ENCODE peak calls at places on chromosomes 16 and 17, in four cellular contexts. N is Peyer's patch, A is Caco-2, K is endothelial cell. P is an unnamed sample.

GRCh38 chr16:30837904-30838303 is 50.9 kb upstream of the ZNF629 start:
- DNase-seq in K (no peak), A (no peak), N (no peak), P (no peak)

GRCh38 chr17:36546418-36547093 is 1.8 kb downstream of the GGNBP2 start:
- DNase-seq in N (no peak), A (no peak), K (no peak), P (no peak)

GRCh38 chr17:42255425-42255810 is 20.8 kb downstream of the STAT5B start:
- DNase-seq in A (no peak), N (no peak), K (no peak), P (no peak)

GRCh38 chr17:73121513-73121912 is 29.0 kb upstream of the SLC39A11 start:
- DNase-seq in K (no peak), A (no peak), N (no peak), P (no peak)

GRCh38 chr17:9360610-9361571 is 214.7 kb downstream of the STX8 start:
- DNase-seq in K (no peak), N (peak; percentile 54), A (no peak), P (peak; percentile 66)

GRCh38 chr16:20355114-20355782 is 2.7 kb upstream of the UMOD start:
- DNase-seq in N (no peak), A (no peak), K (no peak), P (no peak)

GRCh38 chr16:86734559-86735480 is 156.5 kb downstream of the FOXL1 start:
- DNase-seq in N (no peak), K (peak; percentile 41), A (no peak), P (no peak)

GRCh38 chr16:28981517-28981916 is 3.3 kb upstream of the LAT start:
- DNase-seq in K (peak; percentile 15), N (no peak), A (peak; percentile 31), P (peak; percentile 11)

GRCh38 chr17:2929881-2930533 is 133.4 kb downstream of the OR1D5 start:
- DNase-seq in K (peak; percentile 75), A (peak; percentile 75), N (peak; percentile 64), P (peak; percentile 60)

GRCh38 chr17:17835415-17836249 is 1.2 kb downstream of the SREBF1 start:
- DNase-seq in N (no peak), K (no peak), A (no peak), P (no peak)

GRCh38 chr17:33492731-33493260 is 199.7 kb upstream of the ASIC2 start:
- DNase-seq in K (no peak), A (no peak), N (no peak), P (no peak)

GRCh38 chr16:57377080-57377841 is 5.0 kb downstream of the CX3CL1 start:
- DNase-seq in A (peak; percentile 29), K (no peak), N (no peak), P (no peak)

GRCh38 chr17:77127735-77128361 is 12.9 kb upstream of the SEC14L1 start:
- DNase-seq in N (peak; percentile 84), A (no peak), K (no peak), P (peak; percentile 93)

GRCh38 chr17:13102477-13102876 is 84.7 kb upstream of the ELAC2 start:
- DNase-seq in A (no peak), N (no peak), K (no peak), P (no peak)

GRCh38 chr16:57648590-57649442 is 19.3 kb upstream of the ADGRG3 start:
- DNase-seq in K (peak; percentile 92), A (peak; percentile 93), N (peak; percentile 92), P (peak; percentile 85)

GRCh38 chr17:44350733-44351226 is 5.7 kb downstream of the GRN start:
- DNase-seq in A (peak; percentile 83), N (peak; percentile 86), K (peak; percentile 87), P (peak; percentile 66)

GRCh38 chr17:42660692-42661345 is 1.7 kb downstream of the TUBG2 start:
- DNase-seq in A (no peak), N (no peak), K (no peak), P (peak; percentile 81)

GRCh38 chr17:34715504-34715903 is 136.1 kb downstream of the TMEM132E start:
- DNase-seq in A (no peak), K (no peak), N (no peak), P (no peak)

DNA sequence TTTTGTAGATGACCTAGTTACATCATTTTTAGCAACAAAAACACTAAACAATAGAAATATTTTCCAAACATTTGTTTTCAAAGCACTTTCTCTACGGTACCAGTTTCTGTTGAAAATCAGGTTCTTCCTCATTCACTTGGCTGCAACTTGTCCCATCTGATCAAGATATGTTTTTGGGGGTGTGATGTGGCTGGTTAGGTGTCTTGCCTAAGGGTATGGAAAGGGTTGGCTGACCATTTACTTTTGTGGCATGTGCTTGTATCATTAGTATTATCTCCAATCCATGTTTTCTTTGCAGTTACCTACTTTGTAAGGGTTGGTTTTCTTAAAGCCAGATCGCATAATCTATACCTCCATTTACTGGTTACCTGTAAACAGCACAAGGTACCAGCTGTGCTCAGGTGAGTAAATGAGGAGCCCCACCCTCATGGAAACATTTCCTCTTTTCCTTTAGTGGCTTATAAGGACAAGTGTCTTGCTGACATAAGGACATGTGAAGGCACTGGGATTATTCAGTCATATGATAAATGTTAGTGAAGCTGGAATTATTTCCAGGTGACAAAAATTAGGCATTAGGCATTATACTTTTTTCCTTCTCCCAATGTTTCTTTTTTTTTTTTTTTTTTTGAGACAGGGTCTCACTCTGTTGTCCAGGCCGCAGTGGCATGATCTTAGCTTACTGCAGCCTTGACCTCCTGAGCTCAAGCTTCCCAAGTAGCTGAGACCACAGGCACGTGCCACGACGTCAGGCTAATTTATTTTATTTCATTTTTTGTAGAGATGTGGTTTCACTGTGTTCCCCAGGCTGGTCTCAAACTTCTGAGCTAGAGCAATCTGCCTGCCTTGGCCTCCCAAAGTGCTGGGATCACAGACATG is 162.0 kb downstream of the CCDC182 start:
- DNase-seq in K (no peak), A (no peak), N (no peak), P (no peak)
- TF ChIP-seq CTCF in K (no peak), A (no peak), N (no peak), P (no peak)

GRCh38 chr16:89054261-89054661 is 39.4 kb upstream of the ACSF3 start:
- DNase-seq in A (no peak), K (no peak), N (no peak), P (no peak)

GRCh38 chr16:89051521-89052166 is 42.0 kb upstream of the ACSF3 start:
- DNase-seq in N (no peak), K (no peak), A (no peak), P (peak; percentile 9)

GRCh38 chr16:89053725-89054029 is 40.0 kb upstream of the ACSF3 start:
- DNase-seq in A (no peak), N (no peak), K (no peak), P (no peak)

GRCh38 chr16:89052191-89052787 is 41.4 kb upstream of the ACSF3 start:
- DNase-seq in N (no peak), K (no peak), A (no peak), P (peak; percentile 59)

DNA sequence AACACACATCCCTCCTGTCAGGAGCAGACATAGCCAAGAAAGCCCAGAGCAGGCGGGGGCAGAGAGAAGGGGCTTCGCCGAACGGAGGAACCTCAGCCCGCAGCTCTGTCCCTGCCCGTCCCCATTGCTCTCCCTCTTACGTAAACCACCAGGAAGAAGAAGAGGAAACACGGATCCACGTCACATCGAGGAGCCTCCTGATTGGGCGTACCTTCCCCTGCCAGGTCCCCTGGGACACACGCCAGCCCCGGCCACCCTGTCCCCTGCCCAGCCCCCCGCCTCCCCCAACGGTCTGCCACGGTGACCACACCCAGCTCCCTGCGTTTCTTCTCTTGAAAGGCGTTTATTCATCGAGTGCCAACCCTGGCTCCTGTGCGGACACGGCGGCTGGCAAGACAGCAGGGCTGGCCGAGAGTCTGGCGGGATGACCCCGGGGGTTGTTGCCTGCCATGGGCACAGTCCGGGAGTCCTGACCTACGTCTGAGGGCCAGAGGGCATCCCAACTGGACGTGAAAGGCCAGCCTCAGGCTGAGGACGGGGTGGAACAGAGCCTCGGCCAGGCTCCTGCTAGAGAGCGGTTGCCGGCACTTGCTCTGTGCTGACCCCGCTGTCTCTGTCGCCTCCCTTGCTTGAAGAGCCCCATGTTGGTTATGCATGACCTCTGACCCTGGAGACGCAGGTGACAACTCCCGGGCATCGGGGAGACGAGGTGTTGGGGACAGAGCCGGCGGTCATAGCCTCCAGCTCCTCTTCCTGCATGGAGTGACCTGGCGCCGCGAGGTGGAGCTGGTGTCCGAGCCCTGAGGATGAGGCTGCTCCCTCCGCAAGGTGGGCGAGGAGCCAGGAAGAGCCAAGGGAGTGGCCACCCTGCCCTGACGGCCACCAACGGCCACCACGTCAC is 40.6 kb upstream of the ACSF3 start:
- DNase-seq in A (peak; percentile 81), K (no peak), N (peak; percentile 61), P (peak; percentile 73)
- TF ChIP-seq CTCF in A (peak; percentile 44), K (no peak), N (no peak), P (peak; percentile 30)

GRCh38 chr17:50289268-50289667 is 15.0 kb downstream of the TMEM92 start:
- DNase-seq in A (no peak), K (no peak), N (no peak), P (peak; percentile 57)

GRCh38 chr17:50292465-50292864 is 18.2 kb downstream of the TMEM92 start:
- DNase-seq in A (no peak), K (no peak), N (no peak), P (no peak)

GRCh38 chr17:50285941-50286340 is 11.7 kb downstream of the TMEM92 start:
- DNase-seq in N (no peak), A (no peak), K (no peak), P (no peak)

GRCh38 chr17:50288306-50288705 is 14.0 kb downstream of the TMEM92 start:
- DNase-seq in N (no peak), A (no peak), K (no peak), P (no peak)

DNA sequence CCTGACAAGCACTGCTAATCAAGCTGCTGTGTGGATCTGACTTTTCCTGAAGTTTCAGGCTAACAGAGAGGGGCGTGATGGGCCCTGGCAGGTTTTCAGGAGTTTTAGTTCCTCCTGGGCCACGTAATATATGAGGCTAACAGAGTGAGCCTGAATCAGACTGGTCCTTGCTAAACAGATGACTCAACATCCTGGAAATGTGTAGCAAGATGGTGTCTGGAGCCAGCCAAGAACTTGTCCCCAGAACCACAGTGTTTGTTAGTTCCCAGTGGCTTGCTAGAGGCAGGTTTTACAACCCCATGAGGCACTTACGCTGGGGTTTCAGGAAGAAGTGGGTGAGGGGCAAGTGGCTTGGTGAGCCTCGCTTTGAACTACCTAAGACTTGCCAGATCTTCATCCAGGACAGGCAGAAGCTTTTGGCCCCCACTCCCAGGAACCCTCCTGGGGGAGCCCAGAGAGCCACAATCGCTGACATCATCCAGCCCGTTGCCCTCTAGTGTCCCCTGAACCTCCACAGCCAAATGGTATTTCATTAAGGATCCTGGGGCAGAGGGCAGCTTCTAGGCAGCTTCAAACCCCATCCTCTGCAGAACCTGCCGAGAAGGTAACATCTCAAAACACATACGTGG is 15.9 kb downstream of the TMEM92 start:
- DNase-seq in K (no peak), N (peak; percentile 79), A (no peak), P (peak; percentile 98)
- TF ChIP-seq CTCF in K (no peak), N (no peak), A (no peak), P (no peak)

DNA sequence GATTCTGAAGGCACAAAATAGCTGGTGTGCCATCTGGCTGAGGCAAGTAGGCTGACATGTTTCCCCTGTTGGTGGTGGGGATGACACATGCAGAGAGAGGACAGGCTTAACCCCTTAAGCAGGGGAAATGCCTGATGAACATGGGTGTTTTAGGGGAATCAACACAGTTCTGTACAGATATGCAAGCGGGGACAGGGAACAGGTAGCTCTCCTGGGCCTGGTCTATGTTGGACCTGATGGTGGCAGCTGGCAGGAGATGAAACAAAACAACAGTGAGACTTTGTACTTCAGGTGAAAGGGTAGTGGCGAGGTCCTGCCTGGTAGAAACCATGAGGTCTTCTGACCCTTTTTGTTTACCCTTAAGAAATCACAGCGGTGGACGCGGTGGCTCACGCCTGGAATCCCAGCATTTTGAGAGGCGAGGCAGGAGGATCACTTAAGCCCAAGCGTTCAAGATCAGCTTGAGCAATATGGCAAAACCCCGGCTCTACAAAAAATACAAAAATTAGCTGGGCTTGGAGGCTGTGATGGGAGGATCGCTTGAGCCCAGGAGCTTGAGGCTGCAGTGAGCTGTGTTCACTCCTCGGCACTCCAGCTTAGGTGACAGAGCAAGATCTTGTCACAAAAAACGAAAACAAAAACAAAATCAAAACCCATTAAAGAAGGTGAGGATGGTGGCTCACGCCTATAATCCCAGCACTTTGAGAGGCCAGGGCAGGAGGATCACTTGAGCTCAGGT is 10.5 kb downstream of the OR1F1 start:
- DNase-seq in K (no peak), A (no peak), N (no peak), P (no peak)
- TF ChIP-seq CTCF in K (no peak), A (no peak), N (no peak), P (no peak)